ENCODE peak calls at places on chromosome 9, in nine cellular contexts. One of them, this sample, is unnamed.

GRCh38 chr9:137158625-137159024 is 11.2 kb downstream of the LRRC26 start:
- DNase-seq in HFF-Myc: no peak
- DNase-seq in cardiac fibroblast: no peak
- DNase-seq in WERI-Rb-1: no peak
- DNase-seq in HL-60: no peak
- DNase-seq in A549: no peak
- DNase-seq in vagina: no peak
- DNase-seq in fibroblast of the aortic adventitia: no peak
- DNase-seq in sigmoid colon: no peak
- DNase-seq in this sample: no peak

GRCh38 chr9:107243757-107244156 is 39.3 kb upstream of the RAD23B start:
- DNase-seq in cardiac fibroblast: no peak
- DNase-seq in vagina: no peak
- DNase-seq in HFF-Myc: no peak
- DNase-seq in fibroblast of the aortic adventitia: peak
- DNase-seq in HL-60: no peak
- DNase-seq in A549: no peak
- DNase-seq in WERI-Rb-1: no peak
- DNase-seq in sigmoid colon: no peak
- DNase-seq in this sample: peak

GRCh38 chr9:38621434-38622082 is 1.2 kb upstream of the ANKRD18A start:
- DNase-seq in WERI-Rb-1: peak
- DNase-seq in vagina: no peak
- DNase-seq in HFF-Myc: no peak
- DNase-seq in cardiac fibroblast: no peak
- DNase-seq in A549: no peak
- DNase-seq in sigmoid colon: peak
- DNase-seq in fibroblast of the aortic adventitia: no peak
- DNase-seq in HL-60: peak
- DNase-seq in this sample: no peak

GRCh38 chr9:36268007-36268427 is 9.8 kb upstream of the GNE start:
- DNase-seq in cardiac fibroblast: peak
- DNase-seq in HFF-Myc: no peak
- DNase-seq in A549: no peak
- DNase-seq in WERI-Rb-1: no peak
- DNase-seq in fibroblast of the aortic adventitia: peak
- DNase-seq in sigmoid colon: no peak
- DNase-seq in HL-60: no peak
- DNase-seq in vagina: no peak
- DNase-seq in this sample: peak

GRCh38 chr9:133101356-133102189 is 19.5 kb downstream of the RALGDS start:
- DNase-seq in HL-60: no peak
- DNase-seq in vagina: no peak
- DNase-seq in sigmoid colon: peak
- DNase-seq in A549: no peak
- DNase-seq in fibroblast of the aortic adventitia: no peak
- DNase-seq in HFF-Myc: no peak
- DNase-seq in cardiac fibroblast: no peak
- DNase-seq in WERI-Rb-1: no peak
- DNase-seq in this sample: no peak

GRCh38 chr9:4654084-4654483 is 8.0 kb upstream of the PLPP6 start:
- DNase-seq in HL-60: no peak
- DNase-seq in sigmoid colon: no peak
- DNase-seq in HFF-Myc: no peak
- DNase-seq in A549: no peak
- DNase-seq in cardiac fibroblast: no peak
- DNase-seq in fibroblast of the aortic adventitia: no peak
- DNase-seq in vagina: no peak
- DNase-seq in WERI-Rb-1: no peak
- DNase-seq in this sample: no peak

GRCh38 chr9:110777843-110778215 is 109.2 kb downstream of the MUSK start:
- DNase-seq in WERI-Rb-1: no peak
- DNase-seq in HL-60: no peak
- DNase-seq in vagina: no peak
- DNase-seq in fibroblast of the aortic adventitia: no peak
- DNase-seq in cardiac fibroblast: no peak
- DNase-seq in sigmoid colon: no peak
- DNase-seq in A549: no peak
- DNase-seq in HFF-Myc: no peak
- DNase-seq in this sample: no peak

GRCh38 chr9:132637801-132638200 is 32.0 kb downstream of the DDX31 start:
- DNase-seq in fibroblast of the aortic adventitia: no peak
- DNase-seq in HL-60: no peak
- DNase-seq in HFF-Myc: no peak
- DNase-seq in A549: no peak
- DNase-seq in cardiac fibroblast: no peak
- DNase-seq in WERI-Rb-1: no peak
- DNase-seq in sigmoid colon: no peak
- DNase-seq in vagina: no peak
- DNase-seq in this sample: no peak

GRCh38 chr9:2157277-2158105 is 142.3 kb downstream of the SMARCA2 start:
- DNase-seq in WERI-Rb-1: no peak
- DNase-seq in cardiac fibroblast: peak
- DNase-seq in sigmoid colon: no peak
- DNase-seq in vagina: no peak
- DNase-seq in HL-60: peak
- DNase-seq in HFF-Myc: peak
- DNase-seq in fibroblast of the aortic adventitia: peak
- DNase-seq in A549: peak
- DNase-seq in this sample: peak

GRCh38 chr9:18675345-18675744 is 201.4 kb downstream of the ADAMTSL1 start:
- DNase-seq in WERI-Rb-1: no peak
- DNase-seq in HL-60: no peak
- DNase-seq in fibroblast of the aortic adventitia: peak
- DNase-seq in sigmoid colon: no peak
- DNase-seq in A549: no peak
- DNase-seq in HFF-Myc: no peak
- DNase-seq in vagina: no peak
- DNase-seq in cardiac fibroblast: peak
- DNase-seq in this sample: peak

GRCh38 chr9:137763271-137763955 is 114.2 kb upstream of the CACNA1B start:
- DNase-seq in HL-60: no peak
- DNase-seq in fibroblast of the aortic adventitia: no peak
- DNase-seq in cardiac fibroblast: no peak
- DNase-seq in vagina: no peak
- DNase-seq in sigmoid colon: no peak
- DNase-seq in WERI-Rb-1: no peak
- DNase-seq in A549: no peak
- DNase-seq in HFF-Myc: no peak
- DNase-seq in this sample: no peak

GRCh38 chr9:5336683-5337082 is 3.0 kb downstream of the RLN1 start:
- DNase-seq in HL-60: no peak
- DNase-seq in A549: no peak
- DNase-seq in WERI-Rb-1: no peak
- DNase-seq in cardiac fibroblast: no peak
- DNase-seq in HFF-Myc: no peak
- DNase-seq in vagina: no peak
- DNase-seq in sigmoid colon: no peak
- DNase-seq in fibroblast of the aortic adventitia: no peak
- DNase-seq in this sample: no peak

GRCh38 chr9:125847735-125848134 is 100.6 kb downstream of the PBX3 start:
- DNase-seq in sigmoid colon: no peak
- DNase-seq in cardiac fibroblast: no peak
- DNase-seq in HL-60: no peak
- DNase-seq in WERI-Rb-1: no peak
- DNase-seq in HFF-Myc: no peak
- DNase-seq in fibroblast of the aortic adventitia: no peak
- DNase-seq in vagina: no peak
- DNase-seq in A549: no peak
- DNase-seq in this sample: no peak

GRCh38 chr9:12464910-12465512 is 228.2 kb upstream of the TYRP1 start:
- DNase-seq in sigmoid colon: no peak
- DNase-seq in vagina: no peak
- DNase-seq in cardiac fibroblast: peak
- DNase-seq in fibroblast of the aortic adventitia: peak
- DNase-seq in HL-60: no peak
- DNase-seq in A549: peak
- DNase-seq in HFF-Myc: peak
- DNase-seq in WERI-Rb-1: no peak
- DNase-seq in this sample: peak

GRCh38 chr9:124033967-124034366 is 22.4 kb downstream of the LHX2 start:
- DNase-seq in fibroblast of the aortic adventitia: no peak
- DNase-seq in WERI-Rb-1: no peak
- DNase-seq in A549: no peak
- DNase-seq in vagina: no peak
- DNase-seq in cardiac fibroblast: no peak
- DNase-seq in HFF-Myc: no peak
- DNase-seq in sigmoid colon: peak
- DNase-seq in HL-60: no peak
- DNase-seq in this sample: no peak

GRCh38 chr9:124033348-124033747 is 21.8 kb downstream of the LHX2 start:
- DNase-seq in cardiac fibroblast: no peak
- DNase-seq in HFF-Myc: no peak
- DNase-seq in sigmoid colon: peak
- DNase-seq in vagina: no peak
- DNase-seq in WERI-Rb-1: no peak
- DNase-seq in fibroblast of the aortic adventitia: no peak
- DNase-seq in A549: no peak
- DNase-seq in HL-60: no peak
- DNase-seq in this sample: no peak

GRCh38 chr9:124030969-124031451 is 19.4 kb downstream of the LHX2 start:
- DNase-seq in WERI-Rb-1: no peak
- DNase-seq in cardiac fibroblast: peak
- DNase-seq in HFF-Myc: no peak
- DNase-seq in vagina: no peak
- DNase-seq in fibroblast of the aortic adventitia: no peak
- DNase-seq in sigmoid colon: no peak
- DNase-seq in A549: no peak
- DNase-seq in HL-60: no peak
- DNase-seq in this sample: peak

GRCh38 chr9:124029617-124030016 is 18.0 kb downstream of the LHX2 start:
- DNase-seq in HFF-Myc: no peak
- DNase-seq in A549: no peak
- DNase-seq in vagina: no peak
- DNase-seq in sigmoid colon: no peak
- DNase-seq in cardiac fibroblast: no peak
- DNase-seq in WERI-Rb-1: no peak
- DNase-seq in HL-60: no peak
- DNase-seq in fibroblast of the aortic adventitia: no peak
- DNase-seq in this sample: no peak

DNA sequence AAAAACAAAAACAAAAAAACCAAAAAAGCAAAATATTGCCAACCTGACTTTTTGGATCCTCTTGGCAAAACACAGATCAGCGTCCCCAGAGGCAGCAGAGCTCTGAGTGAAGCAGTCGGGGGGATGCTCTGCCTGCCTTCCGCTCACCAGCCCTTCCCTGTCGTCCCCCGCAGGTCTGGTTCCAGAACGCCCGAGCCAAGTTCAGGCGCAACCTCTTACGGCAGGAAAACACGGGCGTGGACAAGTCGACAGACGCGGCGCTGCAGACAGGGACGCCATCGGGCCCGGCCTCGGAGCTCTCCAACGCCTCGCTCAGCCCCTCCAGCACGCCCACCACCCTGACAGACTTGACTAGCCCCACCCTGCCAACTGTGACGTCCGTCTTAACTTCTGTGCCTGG is 20.7 kb downstream of the LHX2 start:
- DNase-seq in sigmoid colon: peak
- DNase-seq in A549: no peak
- DNase-seq in HFF-Myc: no peak
- DNase-seq in cardiac fibroblast: no peak
- DNase-seq in fibroblast of the aortic adventitia: no peak
- DNase-seq in WERI-Rb-1: no peak
- DNase-seq in vagina: no peak
- DNase-seq in HL-60: no peak
- DNase-seq in this sample: no peak
- H3K4me3 ChIP-seq in sigmoid colon: no peak
- H3K4me3 ChIP-seq in A549: no peak
- H3K4me3 ChIP-seq in HFF-Myc: no peak
- H3K4me3 ChIP-seq in cardiac fibroblast: no peak
- H3K4me3 ChIP-seq in fibroblast of the aortic adventitia: no peak
- H3K4me3 ChIP-seq in WERI-Rb-1: no peak
- H3K4me3 ChIP-seq in vagina: no peak
- H3K4me3 ChIP-seq in HL-60: no peak
- H3K4me3 ChIP-seq in this sample: no peak

GRCh38 chr9:131276891-131277672 is 772 bp upstream of the FAM78A start:
- DNase-seq in vagina: no peak
- DNase-seq in HL-60: peak
- DNase-seq in fibroblast of the aortic adventitia: no peak
- DNase-seq in sigmoid colon: no peak
- DNase-seq in HFF-Myc: no peak
- DNase-seq in A549: no peak
- DNase-seq in WERI-Rb-1: peak
- DNase-seq in cardiac fibroblast: no peak
- DNase-seq in this sample: no peak
- TF ChIP-seq CTCF in vagina: no peak
- TF ChIP-seq CTCF in HL-60: no peak
- TF ChIP-seq CTCF in fibroblast of the aortic adventitia: no peak
- TF ChIP-seq CTCF in sigmoid colon: no peak
- TF ChIP-seq CTCF in HFF-Myc: no peak
- TF ChIP-seq CTCF in A549: peak
- TF ChIP-seq CTCF in WERI-Rb-1: no peak
- TF ChIP-seq CTCF in cardiac fibroblast: no peak
- TF ChIP-seq CTCF in this sample: no peak

GRCh38 chr9:134230942-134231325 is 66.6 kb upstream of the RNU6ATAC start:
- DNase-seq in A549: no peak
- DNase-seq in fibroblast of the aortic adventitia: no peak
- DNase-seq in cardiac fibroblast: no peak
- DNase-seq in vagina: no peak
- DNase-seq in HL-60: no peak
- DNase-seq in WERI-Rb-1: no peak
- DNase-seq in sigmoid colon: no peak
- DNase-seq in HFF-Myc: no peak
- DNase-seq in this sample: no peak
- H3K4me3 ChIP-seq in A549: no peak
- H3K4me3 ChIP-seq in fibroblast of the aortic adventitia: no peak
- H3K4me3 ChIP-seq in cardiac fibroblast: no peak
- H3K4me3 ChIP-seq in vagina: no peak
- H3K4me3 ChIP-seq in HL-60: no peak
- H3K4me3 ChIP-seq in WERI-Rb-1: no peak
- H3K4me3 ChIP-seq in sigmoid colon: no peak
- H3K4me3 ChIP-seq in HFF-Myc: no peak
- H3K4me3 ChIP-seq in this sample: no peak

GRCh38 chr9:83403864-83404263 is 134.3 kb downstream of the FRMD3 start:
- DNase-seq in A549: no peak
- DNase-seq in HFF-Myc: peak
- DNase-seq in sigmoid colon: no peak
- DNase-seq in vagina: no peak
- DNase-seq in fibroblast of the aortic adventitia: peak
- DNase-seq in WERI-Rb-1: no peak
- DNase-seq in HL-60: no peak
- DNase-seq in cardiac fibroblast: peak
- DNase-seq in this sample: peak

GRCh38 chr9:83401328-83401895 is 136.8 kb downstream of the FRMD3 start:
- DNase-seq in A549: no peak
- DNase-seq in WERI-Rb-1: no peak
- DNase-seq in fibroblast of the aortic adventitia: no peak
- DNase-seq in HFF-Myc: no peak
- DNase-seq in cardiac fibroblast: no peak
- DNase-seq in vagina: no peak
- DNase-seq in sigmoid colon: no peak
- DNase-seq in HL-60: no peak
- DNase-seq in this sample: no peak

GRCh38 chr9:83410701-83411100 is 127.5 kb downstream of the FRMD3 start:
- DNase-seq in fibroblast of the aortic adventitia: no peak
- DNase-seq in cardiac fibroblast: no peak
- DNase-seq in vagina: no peak
- DNase-seq in sigmoid colon: no peak
- DNase-seq in WERI-Rb-1: no peak
- DNase-seq in HL-60: no peak
- DNase-seq in HFF-Myc: no peak
- DNase-seq in A549: no peak
- DNase-seq in this sample: no peak

GRCh38 chr9:83405674-83406255 is 132.4 kb downstream of the FRMD3 start:
- DNase-seq in HFF-Myc: no peak
- DNase-seq in A549: no peak
- DNase-seq in WERI-Rb-1: no peak
- DNase-seq in HL-60: no peak
- DNase-seq in fibroblast of the aortic adventitia: peak
- DNase-seq in sigmoid colon: no peak
- DNase-seq in cardiac fibroblast: peak
- DNase-seq in vagina: no peak
- DNase-seq in this sample: no peak

GRCh38 chr9:83406901-83407300 is 131.3 kb downstream of the FRMD3 start:
- DNase-seq in HL-60: peak
- DNase-seq in sigmoid colon: no peak
- DNase-seq in cardiac fibroblast: no peak
- DNase-seq in HFF-Myc: no peak
- DNase-seq in fibroblast of the aortic adventitia: no peak
- DNase-seq in WERI-Rb-1: no peak
- DNase-seq in A549: no peak
- DNase-seq in vagina: no peak
- DNase-seq in this sample: no peak
- TF ChIP-seq CTCF in HL-60: no peak
- TF ChIP-seq CTCF in sigmoid colon: no peak
- TF ChIP-seq CTCF in cardiac fibroblast: no peak
- TF ChIP-seq CTCF in HFF-Myc: no peak
- TF ChIP-seq CTCF in fibroblast of the aortic adventitia: no peak
- TF ChIP-seq CTCF in WERI-Rb-1: no peak
- TF ChIP-seq CTCF in A549: no peak
- TF ChIP-seq CTCF in vagina: no peak
- TF ChIP-seq CTCF in this sample: no peak

This sample was measured in fibroblast of pulmonary artery.